ENCODE peak calls at places on chromosome 15, in seven cellular contexts. B, Q, U, A, X, I and D are unnamed samples.

GRCh38 chr15:59688383-59688887 is 685 bp downstream of the BNIP2 start:
- DNase-seq in B (no peak), Q (no peak), U (peak), A (no peak), X (peak), I (no peak), D (no peak)

GRCh38 chr15:40511093-40511471 is 40.3 kb downstream of the CHST14 start:
- DNase-seq in B (no peak), Q (no peak), U (no peak), A (peak), X (no peak), I (no peak), D (no peak)

GRCh38 chr15:69321041-69321554 is 22.4 kb downstream of the PAQR5 start:
- DNase-seq in B (no peak), Q (no peak), U (peak), A (no peak), X (peak), I (no peak), D (no peak)

GRCh38 chr15:26376243-26376642 is 396.6 kb downstream of the GABRB3 start:
- DNase-seq in B (no peak), Q (no peak), U (no peak), A (no peak), X (no peak), I (no peak), D (no peak)

GRCh38 chr15:101455291-101455916 is 34.1 kb downstream of the PCSK6 start:
- DNase-seq in B (no peak), Q (peak), U (no peak), A (peak), X (no peak), I (no peak), D (no peak)

GRCh38 chr15:41153733-41154132 is 37.7 kb upstream of the INO80 start:
- DNase-seq in B (no peak), Q (no peak), U (no peak), A (no peak), X (no peak), I (no peak), D (no peak)

GRCh38 chr15:44010114-44010513 is 183.3 kb downstream of the WDR76 start:
- DNase-seq in B (no peak), Q (no peak), U (peak), A (no peak), X (peak), I (no peak), D (no peak)

GRCh38 chr15:27545494-27546255 is 553.4 kb downstream of the OCA2 start:
- DNase-seq in B (no peak), Q (no peak), U (no peak), A (no peak), X (no peak), I (no peak), D (no peak)

GRCh38 chr15:79962178-79962577 is 8.8 kb downstream of the BCL2A1 start:
- DNase-seq in B (no peak), Q (no peak), U (no peak), A (no peak), X (no peak), I (no peak), D (no peak)

DNA sequence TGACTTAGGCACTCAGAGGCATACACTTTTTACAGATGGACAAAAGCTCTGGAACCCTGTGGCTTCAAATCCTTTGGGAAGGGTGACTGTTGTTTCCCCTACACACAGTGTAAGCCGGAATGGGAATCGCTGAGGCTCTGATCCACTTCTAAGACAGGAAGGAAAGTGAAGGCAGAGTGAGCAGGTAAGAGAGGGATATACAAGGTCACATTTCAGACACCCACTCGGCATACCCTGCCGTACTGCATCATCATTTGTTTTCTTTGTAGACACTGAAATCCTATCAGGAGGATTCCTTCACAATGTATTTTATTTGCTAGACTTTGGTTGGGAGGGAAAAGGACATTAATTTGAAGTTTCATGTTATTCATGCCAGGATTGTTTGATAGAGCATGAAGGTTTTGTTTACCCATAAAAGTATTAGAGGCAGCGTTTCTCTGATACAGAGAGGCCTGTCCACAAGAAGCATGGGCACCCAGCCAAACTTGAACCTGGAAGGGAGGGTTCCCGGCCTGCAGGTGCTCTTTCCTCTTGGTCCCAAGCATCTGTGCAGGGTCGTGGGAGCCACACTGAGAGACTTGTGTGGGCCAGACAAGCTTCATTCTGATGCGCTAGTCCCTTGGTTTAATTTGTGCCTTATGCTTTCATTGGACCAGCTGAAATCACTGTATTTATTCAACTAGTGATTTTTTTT is 21.9 kb upstream of the POLR2M start:
- DNase-seq in B (no peak), Q (no peak), U (no peak), A (no peak), X (no peak), I (no peak), D (no peak)
- H3K27ac ChIP-seq in B (no peak), Q (no peak), U (no peak), A (no peak), X (no peak), I (peak), D (no peak)

GRCh38 chr15:31571676-31572075 is 245.0 kb downstream of the KLF13 start:
- DNase-seq in B (no peak), Q (no peak), U (peak), A (no peak), X (peak), I (peak), D (no peak)
- TF ChIP-seq CTCF in B (no peak), Q (no peak), U (peak), A (no peak), X (peak), I (no peak), D (no peak)

GRCh38 chr15:78265137-78265460 is 737 bp downstream of the DNAJA4 start:
- DNase-seq in B (no peak), Q (no peak), U (no peak), A (peak), X (no peak), I (no peak), D (no peak)
- H3K4me3 ChIP-seq in B (peak), Q (peak), U (peak), A (peak), X (no peak), I (peak), D (peak)

GRCh38 chr15:77186518-77187095 is 115.7 kb upstream of the TSPAN3 start:
- DNase-seq in B (no peak), Q (no peak), U (peak), A (no peak), X (peak), I (no peak), D (no peak)

GRCh38 chr15:77185242-77185785 is 114.4 kb upstream of the TSPAN3 start:
- DNase-seq in B (no peak), Q (no peak), U (no peak), A (no peak), X (no peak), I (no peak), D (no peak)

GRCh38 chr15:77192451-77192850 is 121.5 kb upstream of the TSPAN3 start:
- DNase-seq in B (no peak), Q (no peak), U (no peak), A (no peak), X (no peak), I (no peak), D (no peak)

GRCh38 chr15:77191230-77191834 is 120.4 kb upstream of the TSPAN3 start:
- DNase-seq in B (no peak), Q (no peak), U (no peak), A (no peak), X (no peak), I (no peak), D (no peak)

DNA sequence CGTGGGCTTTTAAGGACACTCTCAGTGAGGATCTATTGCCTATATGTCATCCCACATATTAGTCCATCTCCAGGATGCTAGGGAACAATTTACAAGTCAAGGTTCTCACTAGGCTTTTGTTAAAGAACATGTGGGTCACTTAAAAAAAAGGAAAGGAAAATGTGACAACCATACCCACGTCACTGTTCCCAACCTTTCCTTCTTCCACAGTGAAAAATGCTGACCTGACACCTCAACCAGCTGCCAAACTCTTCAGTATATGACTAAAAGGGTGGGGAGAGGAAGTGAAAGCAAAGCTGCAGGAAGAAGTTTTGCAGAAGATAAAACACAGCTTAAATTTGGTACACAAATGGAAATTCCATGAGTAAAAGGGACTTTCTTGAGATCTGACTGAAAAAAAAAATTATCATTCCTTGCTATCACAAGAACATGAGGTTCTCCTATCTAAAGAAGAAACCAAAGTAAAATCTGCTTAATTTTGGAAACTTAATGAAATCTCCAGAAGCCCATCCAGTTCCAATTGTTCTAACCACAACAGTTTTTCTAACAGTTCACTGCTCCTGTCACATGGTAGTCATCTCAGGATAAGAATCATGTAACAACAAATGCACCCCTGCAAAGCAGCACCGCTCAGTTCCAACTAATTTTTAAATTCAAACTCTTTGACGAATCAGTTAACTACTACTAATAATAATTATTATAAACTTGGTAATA is 117.0 kb upstream of the TSPAN3 start:
- DNase-seq in B (no peak), Q (no peak), U (peak), A (peak), X (peak), I (peak), D (no peak)
- H3K27ac ChIP-seq in B (peak), Q (peak), U (peak), A (peak), X (no peak), I (peak), D (peak)

GRCh38 chr15:99169769-99170311 is 65.0 kb downstream of the SYNM start:
- DNase-seq in B (no peak), Q (no peak), U (peak), A (peak), X (peak), I (no peak), D (no peak)

GRCh38 chr15:99172989-99173388 is 68.1 kb downstream of the SYNM start:
- DNase-seq in B (no peak), Q (no peak), U (no peak), A (no peak), X (no peak), I (no peak), D (no peak)

GRCh38 chr15:99168601-99169580 is 64.0 kb downstream of the SYNM start:
- DNase-seq in B (no peak), Q (no peak), U (no peak), A (no peak), X (no peak), I (no peak), D (no peak)

GRCh38 chr15:99172171-99172570 is 67.3 kb downstream of the SYNM start:
- DNase-seq in B (no peak), Q (no peak), U (no peak), A (no peak), X (no peak), I (no peak), D (no peak)

GRCh38 chr15:99170476-99171065 is 65.7 kb downstream of the SYNM start:
- DNase-seq in B (no peak), Q (no peak), U (peak), A (no peak), X (no peak), I (no peak), D (no peak)
- TF ChIP-seq CTCF in B (peak), Q (peak), U (no peak), A (no peak), X (no peak), I (no peak), D (no peak)

GRCh38 chr15:67946701-67947100 is 106.9 kb upstream of the RNU6-1 start:
- DNase-seq in B (no peak), Q (no peak), U (no peak), A (no peak), X (no peak), I (no peak), D (no peak)
- H3K4me3 ChIP-seq in B (no peak), Q (no peak), U (no peak), A (no peak), X (no peak), I (no peak), D (no peak)